ENCODE peak calls at places on chromosomes 4 and X, in six cellular contexts. X is cardiac fibroblast, B is IMR-90, L is cardiac muscle cell, A is neural crest cell, S is dorsolateral prefrontal cortex. R is an unnamed sample.

GRCh38 chrX:3567681-3568080 is 145.8 kb downstream of the PRKX start:
- DNase-seq in B (peak), X (no peak), L (no peak), S (no peak), A (no peak), R (no peak)

GRCh38 chr4:21768349-21769310 is 179.9 kb downstream of the KCNIP4 start:
- DNase-seq in A (peak), X (peak), L (peak), B (peak), S (no peak), R (peak)

GRCh38 chr4:89586864-89587263 is 250.1 kb downstream of the SNCA start:
- DNase-seq in S (no peak), L (peak), A (no peak), X (peak), B (peak), R (peak)

GRCh38 chrX:13651150-13651549 is 1.8 kb upstream of the TCEANC start:
- DNase-seq in B (peak), X (no peak), S (no peak), L (no peak), A (no peak), R (no peak)

GRCh38 chr4:147709999-147710398 is 21.9 kb upstream of the ARHGAP10 start:
- DNase-seq in A (no peak), X (peak), S (no peak), B (peak), L (peak), R (peak)

GRCh38 chr4:171846232-171846631 is 33.0 kb downstream of the GALNTL6 start:
- DNase-seq in X (peak), A (peak), B (no peak), L (peak), S (no peak), R (peak)

GRCh38 chr4:85792576-85792975 is 317.6 kb downstream of the ARHGAP24 start:
- DNase-seq in S (no peak), A (no peak), B (no peak), X (no peak), L (no peak), R (no peak)

GRCh38 chr4:40992472-40993298 is 221.7 kb downstream of the APBB2 start:
- DNase-seq in A (no peak), X (peak), L (peak), S (no peak), B (peak), R (peak)

GRCh38 chrX:16687514-16687913 is 25.0 kb downstream of the CTPS2 start:
- DNase-seq in A (no peak), L (no peak), X (no peak), S (no peak), B (peak), R (no peak)

GRCh38 chr4:185096032-185096653 is 46.9 kb upstream of the SLC25A4 start:
- DNase-seq in X (peak), B (peak), S (no peak), L (peak), A (peak), R (peak)

GRCh38 chr4:161359491-161359890 is 804.3 kb downstream of the FSTL5 start:
- DNase-seq in L (no peak), S (no peak), B (no peak), X (no peak), A (no peak), R (no peak)

GRCh38 chrX:43469391-43470054 is 186.6 kb upstream of the MAOA start:
- DNase-seq in S (no peak), X (no peak), A (no peak), L (no peak), B (no peak), R (no peak)

GRCh38 chrX:43474321-43474720 is 181.8 kb upstream of the MAOA start:
- DNase-seq in S (no peak), A (no peak), L (no peak), B (no peak), X (no peak), R (no peak)
- TF ChIP-seq CTCF in S (no peak), A (peak), L (no peak), B (no peak), X (no peak), R (no peak)

GRCh38 chr4:158782539-158783360 is 13.9 kb downstream of the FNIP2 start:
- DNase-seq in S (no peak), X (no peak), B (peak), A (no peak), L (no peak), R (peak)

GRCh38 chr4:158778065-158778711 is 9.4 kb downstream of the FNIP2 start:
- DNase-seq in A (no peak), L (no peak), X (no peak), S (no peak), B (no peak), R (no peak)

GRCh38 chr4:158778712-158779111 is 9.9 kb downstream of the FNIP2 start:
- DNase-seq in X (no peak), L (no peak), B (no peak), S (no peak), A (no peak), R (no peak)

GRCh38 chr4:158783775-158784174 is 14.9 kb downstream of the FNIP2 start:
- DNase-seq in S (no peak), A (no peak), B (peak), X (no peak), L (no peak), R (peak)

GRCh38 chr4:158781963-158782362 is 13.1 kb downstream of the FNIP2 start:
- DNase-seq in S (no peak), L (no peak), A (no peak), B (no peak), X (no peak), R (no peak)
- TF ChIP-seq CTCF in S (no peak), L (no peak), A (no peak), B (no peak), X (no peak), R (no peak)

DNA sequence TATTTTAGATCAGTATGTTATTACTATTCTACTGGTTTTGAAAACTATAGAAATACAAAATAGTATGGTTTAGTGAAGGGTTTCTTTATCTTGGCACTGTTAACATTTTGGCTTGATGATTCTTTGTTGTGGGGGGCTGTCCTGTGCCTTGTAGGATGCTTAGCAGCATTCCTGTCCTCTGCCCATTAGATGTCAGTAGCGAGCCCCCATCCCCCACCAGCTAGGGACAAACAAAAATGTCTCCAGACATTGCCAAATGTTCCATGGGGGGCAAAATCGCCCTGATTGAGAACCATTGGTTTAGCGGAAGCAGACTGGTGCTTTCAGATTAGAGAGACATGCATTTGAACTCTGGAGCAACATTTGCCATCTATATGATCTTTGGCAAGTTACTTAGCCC is 23.3 kb downstream of the SPARCL1 start:
- DNase-seq in A (no peak), L (no peak), S (no peak), B (no peak), X (no peak), R (no peak)
- TF ChIP-seq CTCF in A (no peak), L (peak), S (no peak), B (no peak), X (no peak), R (peak)

GRCh38 chr4:123217676-123218075 is 178.9 kb upstream of the SPRY1 start:
- DNase-seq in A (no peak), X (no peak), L (no peak), B (no peak), S (no peak), R (no peak)
- TF ChIP-seq CTCF in A (no peak), X (no peak), L (no peak), B (no peak), S (no peak), R (no peak)

DNA sequence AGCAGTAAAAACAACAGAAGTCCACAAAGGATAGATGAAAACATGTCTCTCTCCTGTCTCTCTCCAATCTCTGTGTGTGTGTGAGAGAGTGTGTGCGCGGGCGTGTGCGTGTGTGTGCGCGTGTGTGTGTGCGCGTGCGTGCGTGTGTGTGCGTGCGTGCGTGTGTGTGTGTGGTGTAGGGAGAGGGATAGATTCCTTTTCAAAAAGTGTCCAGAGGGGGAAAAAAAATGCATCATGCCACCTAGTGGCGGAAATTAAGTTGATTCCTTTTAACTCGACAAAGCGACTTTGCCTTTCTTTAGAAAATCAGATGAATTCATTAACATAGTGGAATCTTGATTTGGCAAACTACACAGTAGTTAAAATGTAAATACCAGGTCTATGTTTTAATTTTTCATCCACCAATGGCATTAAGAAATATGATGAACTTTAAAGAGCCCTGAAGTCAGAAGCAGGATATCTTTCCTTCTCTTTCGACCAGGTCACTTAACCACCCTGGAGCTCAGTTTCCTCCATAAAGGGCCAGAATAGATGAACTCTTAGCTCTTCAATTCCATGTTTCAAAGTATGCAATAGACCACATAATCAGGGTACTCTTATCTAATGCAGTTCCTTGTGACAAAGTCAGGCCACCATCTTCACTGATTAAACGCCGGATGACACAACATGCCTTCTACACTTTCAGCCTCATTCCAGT is 162.9 kb downstream of the FBXO8 start:
- DNase-seq in A (peak), L (peak), X (peak), S (no peak), B (peak), R (peak)
- TF ChIP-seq CTCF in A (peak), L (peak), X (peak), S (peak), B (peak), R (peak)

GRCh38 chr4:133324491-133324890 is 175.4 kb downstream of the PCDH10 start:
- DNase-seq in A (no peak), X (no peak), B (no peak), L (no peak), S (no peak), R (no peak)

GRCh38 chr4:133323670-133324069 is 174.6 kb downstream of the PCDH10 start:
- DNase-seq in L (no peak), X (no peak), B (no peak), A (no peak), S (no peak), R (no peak)

GRCh38 chr4:133316874-133317273 is 167.8 kb downstream of the PCDH10 start:
- DNase-seq in A (no peak), X (peak), L (peak), S (no peak), B (no peak), R (peak)

GRCh38 chr4:133320576-133321170 is 171.6 kb downstream of the PCDH10 start:
- DNase-seq in S (no peak), L (peak), B (peak), A (peak), X (peak), R (peak)
- TF ChIP-seq CTCF in S (peak), L (peak), B (peak), A (peak), X (peak), R (peak)

R was measured in astrocyte of the spinal cord.